ENCODE peak calls at places on chromosomes 6 and 20, in seven cellular contexts. U is CD8-positive, alpha-beta memory T cell; S is MCF 10A; L is omental fat pad; G is neuronal stem cell; N is PC-9; T is naive thymus-derived CD4-positive, alpha-beta T cell. P is an unnamed sample.

GRCh38 chr6:3228046-3228671 is 706 bp upstream of the TUBB2B start:
- DNase-seq in U (no peak), L (no peak), T (no peak), G (peak), S (no peak), N (no peak), P (no peak)

GRCh38 chr6:43871284-43871683 is 101.3 kb downstream of the VEGFA start:
- DNase-seq in U (no peak), T (no peak), N (no peak), G (no peak), S (no peak), L (no peak), P (no peak)

GRCh38 chr6:165717732-165718465 is 54.9 kb upstream of the PDE10A start:
- DNase-seq in S (no peak), L (no peak), T (no peak), G (no peak), U (no peak), N (no peak), P (no peak)

GRCh38 chr6:25883991-25884390 is 9.9 kb upstream of the SLC17A3 start:
- DNase-seq in G (no peak), U (no peak), S (peak), L (no peak), N (peak), T (no peak), P (no peak)

GRCh38 chr6:46926481-46926880 is 4.7 kb upstream of the ADGRF5 start:
- DNase-seq in T (no peak), N (peak), G (no peak), U (no peak), S (no peak), L (no peak), P (no peak)

GRCh38 chr6:3001773-3002293 is 2.1 kb downstream of the NQO2 start:
- DNase-seq in U (peak), N (no peak), S (peak), L (no peak), T (peak), G (no peak), P (no peak)

GRCh38 chr6:165663283-165663735 is 268 bp upstream of the PDE10A start:
- DNase-seq in G (peak), L (no peak), S (no peak), N (no peak), T (no peak), U (no peak), P (no peak)

GRCh38 chr6:159691133-159691962 is 1.7 kb downstream of the SOD2 start:
- DNase-seq in N (no peak), G (no peak), T (peak), U (peak), S (peak), L (no peak), P (no peak)

GRCh38 chr20:62878244-62879030 is 16.8 kb upstream of the TCFL5 start:
- DNase-seq in T (no peak), S (no peak), L (no peak), U (no peak), N (no peak), G (no peak), P (no peak)

GRCh38 chr6:68186870-68187269 is 448.2 kb upstream of the ADGRB3 start:
- DNase-seq in U (no peak), L (no peak), N (no peak), S (no peak), T (no peak), G (peak), P (no peak)

GRCh38 chr20:39246436-39246835 is 284.3 kb downstream of the DHX35 start:
- DNase-seq in G (no peak), S (no peak), L (no peak), N (no peak), U (no peak), T (no peak), P (no peak)

GRCh38 chr6:137846772-137847313 is 20.2 kb upstream of the TNFAIP3 start:
- DNase-seq in L (no peak), S (no peak), T (no peak), G (no peak), N (no peak), U (no peak), P (no peak)

GRCh38 chr6:24547243-24547642 is 52.5 kb downstream of the ALDH5A1 start:
- DNase-seq in L (no peak), G (no peak), T (peak), S (no peak), N (no peak), U (peak), P (no peak)

GRCh38 chr6:125262026-125263013 is 39.4 kb downstream of the HDDC2 start:
- DNase-seq in G (no peak), L (no peak), N (no peak), S (no peak), U (no peak), T (no peak), P (no peak)

GRCh38 chr6:32825966-32826365 is 9.2 kb upstream of the HLA-DOB start:
- DNase-seq in G (no peak), N (no peak), U (no peak), S (peak), T (no peak), L (no peak), P (no peak)

GRCh38 chr6:54802775-54803631 is 43.6 kb upstream of the FAM83B start:
- DNase-seq in S (peak), N (no peak), U (no peak), L (no peak), G (no peak), T (no peak), P (no peak)

GRCh38 chr6:142918339-142919042 is 26.5 kb downstream of the HIVEP2 start:
- DNase-seq in S (no peak), T (no peak), N (no peak), U (no peak), L (no peak), G (no peak), P (no peak)

GRCh38 chr20:60993647-60994046 is 258.4 kb upstream of the CDH4 start:
- DNase-seq in L (no peak), U (no peak), T (no peak), G (no peak), N (no peak), S (peak), P (no peak)